ENCODE peak calls at places on chromosome 10, in five cellular contexts. One of them, this sample, is unnamed.

GRCh38 chr10:73494877-73495225 is 973 bp downstream of the PPP3CB start:
- DNase-seq in activated CD4-positive, CD25-positive, alpha-beta regulatory T cell treated with anti-CD3 and anti-CD28 coated beads, Interleukin-2, amount 50 U/mL, for 72 hours: no peak
- DNase-seq in nucleus accumbens: no peak
- DNase-seq in ACHN: peak
- DNase-seq in stimulated activated naive CD8-positive, alpha-beta T cell treated with anti-CD3 and anti-CD28 coated beads, Interleukin-15, Interleukin-2, amounts not matched to agents 100 U/mL and 50 U/mL, for 24 hours: no peak
- DNase-seq in this sample: no peak

GRCh38 chr10:11444531-11445228 is 166.8 kb downstream of the USP6NL start:
- DNase-seq in activated CD4-positive, CD25-positive, alpha-beta regulatory T cell treated with anti-CD3 and anti-CD28 coated beads, Interleukin-2, amount 50 U/mL, for 72 hours: no peak
- DNase-seq in nucleus accumbens: no peak
- DNase-seq in ACHN: no peak
- DNase-seq in stimulated activated naive CD8-positive, alpha-beta T cell treated with anti-CD3 and anti-CD28 coated beads, Interleukin-15, Interleukin-2, amounts not matched to agents 100 U/mL and 50 U/mL, for 24 hours: no peak
- DNase-seq in this sample: no peak

GRCh38 chr10:108422286-108422685 is 1257.8 kb upstream of the SORCS1 start:
- DNase-seq in activated CD4-positive, CD25-positive, alpha-beta regulatory T cell treated with anti-CD3 and anti-CD28 coated beads, Interleukin-2, amount 50 U/mL, for 72 hours: no peak
- DNase-seq in nucleus accumbens: no peak
- DNase-seq in ACHN: no peak
- DNase-seq in stimulated activated naive CD8-positive, alpha-beta T cell treated with anti-CD3 and anti-CD28 coated beads, Interleukin-15, Interleukin-2, amounts not matched to agents 100 U/mL and 50 U/mL, for 24 hours: no peak
- DNase-seq in this sample: no peak

GRCh38 chr10:128067691-128068397 is 58.4 kb downstream of the MKI67 start:
- DNase-seq in activated CD4-positive, CD25-positive, alpha-beta regulatory T cell treated with anti-CD3 and anti-CD28 coated beads, Interleukin-2, amount 50 U/mL, for 72 hours: no peak
- DNase-seq in nucleus accumbens: no peak
- DNase-seq in ACHN: no peak
- DNase-seq in stimulated activated naive CD8-positive, alpha-beta T cell treated with anti-CD3 and anti-CD28 coated beads, Interleukin-15, Interleukin-2, amounts not matched to agents 100 U/mL and 50 U/mL, for 24 hours: no peak
- DNase-seq in this sample: no peak

GRCh38 chr10:45302573-45302972 is 12.8 kb downstream of the OR13A1 start:
- DNase-seq in activated CD4-positive, CD25-positive, alpha-beta regulatory T cell treated with anti-CD3 and anti-CD28 coated beads, Interleukin-2, amount 50 U/mL, for 72 hours: no peak
- DNase-seq in nucleus accumbens: no peak
- DNase-seq in ACHN: no peak
- DNase-seq in stimulated activated naive CD8-positive, alpha-beta T cell treated with anti-CD3 and anti-CD28 coated beads, Interleukin-15, Interleukin-2, amounts not matched to agents 100 U/mL and 50 U/mL, for 24 hours: no peak
- DNase-seq in this sample: no peak

GRCh38 chr10:122044045-122044661 is 55.2 kb downstream of the TACC2 start:
- DNase-seq in activated CD4-positive, CD25-positive, alpha-beta regulatory T cell treated with anti-CD3 and anti-CD28 coated beads, Interleukin-2, amount 50 U/mL, for 72 hours: no peak
- DNase-seq in nucleus accumbens: no peak
- DNase-seq in ACHN: no peak
- DNase-seq in stimulated activated naive CD8-positive, alpha-beta T cell treated with anti-CD3 and anti-CD28 coated beads, Interleukin-15, Interleukin-2, amounts not matched to agents 100 U/mL and 50 U/mL, for 24 hours: no peak
- DNase-seq in this sample: no peak

GRCh38 chr10:102262744-102263370 is 17.5 kb downstream of the GBF1 start:
- DNase-seq in activated CD4-positive, CD25-positive, alpha-beta regulatory T cell treated with anti-CD3 and anti-CD28 coated beads, Interleukin-2, amount 50 U/mL, for 72 hours: no peak
- DNase-seq in nucleus accumbens: no peak
- DNase-seq in ACHN: no peak
- DNase-seq in stimulated activated naive CD8-positive, alpha-beta T cell treated with anti-CD3 and anti-CD28 coated beads, Interleukin-15, Interleukin-2, amounts not matched to agents 100 U/mL and 50 U/mL, for 24 hours: no peak
- DNase-seq in this sample: no peak

GRCh38 chr10:109902992-109903947 is 20.0 kb downstream of the XPNPEP1 start:
- DNase-seq in activated CD4-positive, CD25-positive, alpha-beta regulatory T cell treated with anti-CD3 and anti-CD28 coated beads, Interleukin-2, amount 50 U/mL, for 72 hours: no peak
- DNase-seq in nucleus accumbens: no peak
- DNase-seq in ACHN: no peak
- DNase-seq in stimulated activated naive CD8-positive, alpha-beta T cell treated with anti-CD3 and anti-CD28 coated beads, Interleukin-15, Interleukin-2, amounts not matched to agents 100 U/mL and 50 U/mL, for 24 hours: no peak
- DNase-seq in this sample: no peak

GRCh38 chr10:71597821-71598498 is 121.6 kb downstream of the C10orf105 start:
- DNase-seq in activated CD4-positive, CD25-positive, alpha-beta regulatory T cell treated with anti-CD3 and anti-CD28 coated beads, Interleukin-2, amount 50 U/mL, for 72 hours: no peak
- DNase-seq in nucleus accumbens: no peak
- DNase-seq in ACHN: no peak
- DNase-seq in stimulated activated naive CD8-positive, alpha-beta T cell treated with anti-CD3 and anti-CD28 coated beads, Interleukin-15, Interleukin-2, amounts not matched to agents 100 U/mL and 50 U/mL, for 24 hours: no peak
- DNase-seq in this sample: no peak

GRCh38 chr10:123516291-123516690 is 149.9 kb upstream of the GPR26 start:
- DNase-seq in activated CD4-positive, CD25-positive, alpha-beta regulatory T cell treated with anti-CD3 and anti-CD28 coated beads, Interleukin-2, amount 50 U/mL, for 72 hours: no peak
- DNase-seq in nucleus accumbens: no peak
- DNase-seq in ACHN: no peak
- DNase-seq in stimulated activated naive CD8-positive, alpha-beta T cell treated with anti-CD3 and anti-CD28 coated beads, Interleukin-15, Interleukin-2, amounts not matched to agents 100 U/mL and 50 U/mL, for 24 hours: no peak
- DNase-seq in this sample: no peak

GRCh38 chr10:16117305-16117695 is 257.0 kb upstream of the MINDY3 start:
- DNase-seq in activated CD4-positive, CD25-positive, alpha-beta regulatory T cell treated with anti-CD3 and anti-CD28 coated beads, Interleukin-2, amount 50 U/mL, for 72 hours: no peak
- DNase-seq in nucleus accumbens: no peak
- DNase-seq in ACHN: no peak
- DNase-seq in stimulated activated naive CD8-positive, alpha-beta T cell treated with anti-CD3 and anti-CD28 coated beads, Interleukin-15, Interleukin-2, amounts not matched to agents 100 U/mL and 50 U/mL, for 24 hours: no peak
- DNase-seq in this sample: no peak

GRCh38 chr10:80168111-80168511 is 35.6 kb downstream of the PLAC9 start:
- DNase-seq in activated CD4-positive, CD25-positive, alpha-beta regulatory T cell treated with anti-CD3 and anti-CD28 coated beads, Interleukin-2, amount 50 U/mL, for 72 hours: no peak
- DNase-seq in nucleus accumbens: no peak
- DNase-seq in ACHN: no peak
- DNase-seq in stimulated activated naive CD8-positive, alpha-beta T cell treated with anti-CD3 and anti-CD28 coated beads, Interleukin-15, Interleukin-2, amounts not matched to agents 100 U/mL and 50 U/mL, for 24 hours: no peak
- DNase-seq in this sample: no peak